ENCODE peak calls at places on chromosomes 13 and 19, in eight cellular contexts. One of them, this sample, is unnamed.

GRCh38 chr13:76148926-76149325 is 512.8 kb downstream of the LMO7 start:
- ATAC-seq in activated CD8-positive, alpha-beta memory T cell treated with anti-CD3 and anti-CD28 coated beads, Interleukin-2, amount 10 ng/mL, durations not matched to agents 7 days and 5 days: no peak
- ATAC-seq in stimulated activated memory B cell treated with anti-CD40 and anti-IgM and Interleukin-4, amounts not matched to agents 10 μg/mL and 1 μg/mL and 100 μg/mL, for 72 hours: no peak
- ATAC-seq in activated CD8-positive, alpha-beta T cell treated with anti-CD3 and anti-CD28 coated beads for 36 hours: no peak
- ATAC-seq in esophagus mucosa: no peak
- ATAC-seq in A549: no peak
- ATAC-seq in activated naive CD4-positive, alpha-beta T cell treated with anti-CD3 and anti-CD28 coated beads, Interleukin-2, amount 50 U/mL, for 72 hours: no peak
- ATAC-seq in Right ventricle myocardium inferior: no peak
- ATAC-seq in this sample: no peak

GRCh38 chr19:50830266-50831025 is 2.9 kb downstream of the KLK15 start:
- ATAC-seq in A549: peak; percentile 27
- ATAC-seq in stimulated activated memory B cell treated with anti-CD40 and anti-IgM and Interleukin-4, amounts not matched to agents 10 μg/mL and 1 μg/mL and 100 μg/mL, for 72 hours: peak; percentile 37
- ATAC-seq in esophagus mucosa: no peak
- ATAC-seq in activated CD8-positive, alpha-beta T cell treated with anti-CD3 and anti-CD28 coated beads for 36 hours: no peak
- ATAC-seq in Right ventricle myocardium inferior: no peak
- ATAC-seq in activated naive CD4-positive, alpha-beta T cell treated with anti-CD3 and anti-CD28 coated beads, Interleukin-2, amount 50 U/mL, for 72 hours: no peak
- ATAC-seq in activated CD8-positive, alpha-beta memory T cell treated with anti-CD3 and anti-CD28 coated beads, Interleukin-2, amount 10 ng/mL, durations not matched to agents 7 days and 5 days: no peak
- ATAC-seq in this sample: no peak

GRCh38 chr19:35220315-35220921 is 8.1 kb downstream of the FAM187B start:
- ATAC-seq in stimulated activated memory B cell treated with anti-CD40 and anti-IgM and Interleukin-4, amounts not matched to agents 10 μg/mL and 1 μg/mL and 100 μg/mL, for 72 hours: no peak
- ATAC-seq in activated naive CD4-positive, alpha-beta T cell treated with anti-CD3 and anti-CD28 coated beads, Interleukin-2, amount 50 U/mL, for 72 hours: no peak
- ATAC-seq in activated CD8-positive, alpha-beta T cell treated with anti-CD3 and anti-CD28 coated beads for 36 hours: no peak
- ATAC-seq in A549: no peak
- ATAC-seq in esophagus mucosa: no peak
- ATAC-seq in activated CD8-positive, alpha-beta memory T cell treated with anti-CD3 and anti-CD28 coated beads, Interleukin-2, amount 10 ng/mL, durations not matched to agents 7 days and 5 days: no peak
- ATAC-seq in Right ventricle myocardium inferior: no peak
- ATAC-seq in this sample: no peak

GRCh38 chr19:19081642-19082151 is 17.9 kb downstream of the SLC25A42 start:
- ATAC-seq in stimulated activated memory B cell treated with anti-CD40 and anti-IgM and Interleukin-4, amounts not matched to agents 10 μg/mL and 1 μg/mL and 100 μg/mL, for 72 hours: no peak
- ATAC-seq in A549: no peak
- ATAC-seq in activated CD8-positive, alpha-beta memory T cell treated with anti-CD3 and anti-CD28 coated beads, Interleukin-2, amount 10 ng/mL, durations not matched to agents 7 days and 5 days: no peak
- ATAC-seq in activated CD8-positive, alpha-beta T cell treated with anti-CD3 and anti-CD28 coated beads for 36 hours: no peak
- ATAC-seq in activated naive CD4-positive, alpha-beta T cell treated with anti-CD3 and anti-CD28 coated beads, Interleukin-2, amount 50 U/mL, for 72 hours: no peak
- ATAC-seq in esophagus mucosa: no peak
- ATAC-seq in Right ventricle myocardium inferior: peak; percentile 38
- ATAC-seq in this sample: no peak

GRCh38 chr13:21526707-21527454 is 67.8 kb upstream of the ZDHHC20 start:
- ATAC-seq in activated CD8-positive, alpha-beta T cell treated with anti-CD3 and anti-CD28 coated beads for 36 hours: no peak
- ATAC-seq in A549: no peak
- ATAC-seq in activated naive CD4-positive, alpha-beta T cell treated with anti-CD3 and anti-CD28 coated beads, Interleukin-2, amount 50 U/mL, for 72 hours: no peak
- ATAC-seq in stimulated activated memory B cell treated with anti-CD40 and anti-IgM and Interleukin-4, amounts not matched to agents 10 μg/mL and 1 μg/mL and 100 μg/mL, for 72 hours: no peak
- ATAC-seq in activated CD8-positive, alpha-beta memory T cell treated with anti-CD3 and anti-CD28 coated beads, Interleukin-2, amount 10 ng/mL, durations not matched to agents 7 days and 5 days: no peak
- ATAC-seq in esophagus mucosa: no peak
- ATAC-seq in Right ventricle myocardium inferior: no peak
- ATAC-seq in this sample: no peak

GRCh38 chr19:16566161-16566560 is 6.1 kb downstream of the SLC35E1 start:
- ATAC-seq in activated CD8-positive, alpha-beta memory T cell treated with anti-CD3 and anti-CD28 coated beads, Interleukin-2, amount 10 ng/mL, durations not matched to agents 7 days and 5 days: peak; percentile 99
- ATAC-seq in Right ventricle myocardium inferior: no peak
- ATAC-seq in A549: no peak
- ATAC-seq in activated CD8-positive, alpha-beta T cell treated with anti-CD3 and anti-CD28 coated beads for 36 hours: peak; percentile 95
- ATAC-seq in esophagus mucosa: peak; percentile 24
- ATAC-seq in activated naive CD4-positive, alpha-beta T cell treated with anti-CD3 and anti-CD28 coated beads, Interleukin-2, amount 50 U/mL, for 72 hours: peak; percentile 98
- ATAC-seq in stimulated activated memory B cell treated with anti-CD40 and anti-IgM and Interleukin-4, amounts not matched to agents 10 μg/mL and 1 μg/mL and 100 μg/mL, for 72 hours: peak; percentile 62
- ATAC-seq in this sample: peak; percentile 43

GRCh38 chr19:41328818-41329220 is 18.8 kb downstream of the CCDC97 start:
- ATAC-seq in activated naive CD4-positive, alpha-beta T cell treated with anti-CD3 and anti-CD28 coated beads, Interleukin-2, amount 50 U/mL, for 72 hours: no peak
- ATAC-seq in A549: no peak
- ATAC-seq in stimulated activated memory B cell treated with anti-CD40 and anti-IgM and Interleukin-4, amounts not matched to agents 10 μg/mL and 1 μg/mL and 100 μg/mL, for 72 hours: no peak
- ATAC-seq in activated CD8-positive, alpha-beta T cell treated with anti-CD3 and anti-CD28 coated beads for 36 hours: no peak
- ATAC-seq in esophagus mucosa: no peak
- ATAC-seq in Right ventricle myocardium inferior: peak; percentile 12
- ATAC-seq in activated CD8-positive, alpha-beta memory T cell treated with anti-CD3 and anti-CD28 coated beads, Interleukin-2, amount 10 ng/mL, durations not matched to agents 7 days and 5 days: no peak
- ATAC-seq in this sample: no peak

GRCh38 chr13:111031531-111031961 is 83.6 kb upstream of the ARHGEF7 start:
- ATAC-seq in Right ventricle myocardium inferior: no peak
- ATAC-seq in stimulated activated memory B cell treated with anti-CD40 and anti-IgM and Interleukin-4, amounts not matched to agents 10 μg/mL and 1 μg/mL and 100 μg/mL, for 72 hours: no peak
- ATAC-seq in A549: no peak
- ATAC-seq in activated CD8-positive, alpha-beta memory T cell treated with anti-CD3 and anti-CD28 coated beads, Interleukin-2, amount 10 ng/mL, durations not matched to agents 7 days and 5 days: peak; percentile 82
- ATAC-seq in activated naive CD4-positive, alpha-beta T cell treated with anti-CD3 and anti-CD28 coated beads, Interleukin-2, amount 50 U/mL, for 72 hours: peak; percentile 65
- ATAC-seq in esophagus mucosa: peak; percentile 38
- ATAC-seq in activated CD8-positive, alpha-beta T cell treated with anti-CD3 and anti-CD28 coated beads for 36 hours: peak; percentile 49
- ATAC-seq in this sample: no peak

GRCh38 chr13:93861818-93862217 is 617.7 kb downstream of the DCT start:
- ATAC-seq in stimulated activated memory B cell treated with anti-CD40 and anti-IgM and Interleukin-4, amounts not matched to agents 10 μg/mL and 1 μg/mL and 100 μg/mL, for 72 hours: no peak
- ATAC-seq in Right ventricle myocardium inferior: peak; percentile 50
- ATAC-seq in A549: peak; percentile 89
- ATAC-seq in esophagus mucosa: no peak
- ATAC-seq in activated CD8-positive, alpha-beta memory T cell treated with anti-CD3 and anti-CD28 coated beads, Interleukin-2, amount 10 ng/mL, durations not matched to agents 7 days and 5 days: no peak
- ATAC-seq in activated CD8-positive, alpha-beta T cell treated with anti-CD3 and anti-CD28 coated beads for 36 hours: no peak
- ATAC-seq in activated naive CD4-positive, alpha-beta T cell treated with anti-CD3 and anti-CD28 coated beads, Interleukin-2, amount 50 U/mL, for 72 hours: no peak
- ATAC-seq in this sample: no peak

GRCh38 chr19:33832633-33833032 is 36.0 kb downstream of the KCTD15 start:
- ATAC-seq in A549: no peak
- ATAC-seq in esophagus mucosa: no peak
- ATAC-seq in stimulated activated memory B cell treated with anti-CD40 and anti-IgM and Interleukin-4, amounts not matched to agents 10 μg/mL and 1 μg/mL and 100 μg/mL, for 72 hours: no peak
- ATAC-seq in activated CD8-positive, alpha-beta memory T cell treated with anti-CD3 and anti-CD28 coated beads, Interleukin-2, amount 10 ng/mL, durations not matched to agents 7 days and 5 days: no peak
- ATAC-seq in activated CD8-positive, alpha-beta T cell treated with anti-CD3 and anti-CD28 coated beads for 36 hours: no peak
- ATAC-seq in activated naive CD4-positive, alpha-beta T cell treated with anti-CD3 and anti-CD28 coated beads, Interleukin-2, amount 50 U/mL, for 72 hours: no peak
- ATAC-seq in Right ventricle myocardium inferior: no peak
- ATAC-seq in this sample: no peak

GRCh38 chr19:43726736-43727592 is 11.1 kb downstream of the IRGC start:
- ATAC-seq in esophagus mucosa: peak; percentile 25
- ATAC-seq in activated CD8-positive, alpha-beta T cell treated with anti-CD3 and anti-CD28 coated beads for 36 hours: no peak
- ATAC-seq in activated CD8-positive, alpha-beta memory T cell treated with anti-CD3 and anti-CD28 coated beads, Interleukin-2, amount 10 ng/mL, durations not matched to agents 7 days and 5 days: no peak
- ATAC-seq in Right ventricle myocardium inferior: peak; percentile 65
- ATAC-seq in A549: no peak
- ATAC-seq in activated naive CD4-positive, alpha-beta T cell treated with anti-CD3 and anti-CD28 coated beads, Interleukin-2, amount 50 U/mL, for 72 hours: no peak
- ATAC-seq in stimulated activated memory B cell treated with anti-CD40 and anti-IgM and Interleukin-4, amounts not matched to agents 10 μg/mL and 1 μg/mL and 100 μg/mL, for 72 hours: no peak
- ATAC-seq in this sample: no peak

GRCh38 chr19:16062789-16063188 is 13.5 kb upstream of the TPM4 start:
- ATAC-seq in esophagus mucosa: peak; percentile 30
- ATAC-seq in A549: peak; percentile 40
- ATAC-seq in activated naive CD4-positive, alpha-beta T cell treated with anti-CD3 and anti-CD28 coated beads, Interleukin-2, amount 50 U/mL, for 72 hours: no peak
- ATAC-seq in stimulated activated memory B cell treated with anti-CD40 and anti-IgM and Interleukin-4, amounts not matched to agents 10 μg/mL and 1 μg/mL and 100 μg/mL, for 72 hours: peak; percentile 68
- ATAC-seq in activated CD8-positive, alpha-beta memory T cell treated with anti-CD3 and anti-CD28 coated beads, Interleukin-2, amount 10 ng/mL, durations not matched to agents 7 days and 5 days: peak; percentile 48
- ATAC-seq in activated CD8-positive, alpha-beta T cell treated with anti-CD3 and anti-CD28 coated beads for 36 hours: peak; percentile 57
- ATAC-seq in Right ventricle myocardium inferior: no peak
- ATAC-seq in this sample: no peak

GRCh38 chr13:26486550-26486949 is 70.9 kb upstream of the WASF3 start:
- ATAC-seq in Right ventricle myocardium inferior: peak; percentile 95
- ATAC-seq in A549: no peak
- ATAC-seq in esophagus mucosa: no peak
- ATAC-seq in activated CD8-positive, alpha-beta memory T cell treated with anti-CD3 and anti-CD28 coated beads, Interleukin-2, amount 10 ng/mL, durations not matched to agents 7 days and 5 days: no peak
- ATAC-seq in activated CD8-positive, alpha-beta T cell treated with anti-CD3 and anti-CD28 coated beads for 36 hours: no peak
- ATAC-seq in stimulated activated memory B cell treated with anti-CD40 and anti-IgM and Interleukin-4, amounts not matched to agents 10 μg/mL and 1 μg/mL and 100 μg/mL, for 72 hours: no peak
- ATAC-seq in activated naive CD4-positive, alpha-beta T cell treated with anti-CD3 and anti-CD28 coated beads, Interleukin-2, amount 50 U/mL, for 72 hours: no peak
- ATAC-seq in this sample: no peak

GRCh38 chr13:106286811-106287210 is 248.7 kb downstream of the EFNB2 start:
- ATAC-seq in activated CD8-positive, alpha-beta T cell treated with anti-CD3 and anti-CD28 coated beads for 36 hours: no peak
- ATAC-seq in activated naive CD4-positive, alpha-beta T cell treated with anti-CD3 and anti-CD28 coated beads, Interleukin-2, amount 50 U/mL, for 72 hours: no peak
- ATAC-seq in Right ventricle myocardium inferior: no peak
- ATAC-seq in stimulated activated memory B cell treated with anti-CD40 and anti-IgM and Interleukin-4, amounts not matched to agents 10 μg/mL and 1 μg/mL and 100 μg/mL, for 72 hours: no peak
- ATAC-seq in A549: no peak
- ATAC-seq in esophagus mucosa: no peak
- ATAC-seq in activated CD8-positive, alpha-beta memory T cell treated with anti-CD3 and anti-CD28 coated beads, Interleukin-2, amount 10 ng/mL, durations not matched to agents 7 days and 5 days: no peak
- ATAC-seq in this sample: no peak

GRCh38 chr19:35248310-35249145 is at the start of gene LSR:
- ATAC-seq in Right ventricle myocardium inferior: peak; percentile 53
- ATAC-seq in A549: peak; percentile 58
- ATAC-seq in activated CD8-positive, alpha-beta memory T cell treated with anti-CD3 and anti-CD28 coated beads, Interleukin-2, amount 10 ng/mL, durations not matched to agents 7 days and 5 days: peak; percentile 93
- ATAC-seq in stimulated activated memory B cell treated with anti-CD40 and anti-IgM and Interleukin-4, amounts not matched to agents 10 μg/mL and 1 μg/mL and 100 μg/mL, for 72 hours: peak; percentile 96
- ATAC-seq in esophagus mucosa: peak; percentile 96
- ATAC-seq in activated naive CD4-positive, alpha-beta T cell treated with anti-CD3 and anti-CD28 coated beads, Interleukin-2, amount 50 U/mL, for 72 hours: peak; percentile 74
- ATAC-seq in activated CD8-positive, alpha-beta T cell treated with anti-CD3 and anti-CD28 coated beads for 36 hours: peak; percentile 95
- ATAC-seq in this sample: peak; percentile 76

GRCh38 chr19:12997967-12998940 is 3.0 kb downstream of the NFIX start:
- ATAC-seq in esophagus mucosa: no peak
- ATAC-seq in stimulated activated memory B cell treated with anti-CD40 and anti-IgM and Interleukin-4, amounts not matched to agents 10 μg/mL and 1 μg/mL and 100 μg/mL, for 72 hours: no peak
- ATAC-seq in Right ventricle myocardium inferior: no peak
- ATAC-seq in activated CD8-positive, alpha-beta memory T cell treated with anti-CD3 and anti-CD28 coated beads, Interleukin-2, amount 10 ng/mL, durations not matched to agents 7 days and 5 days: no peak
- ATAC-seq in A549: no peak
- ATAC-seq in activated naive CD4-positive, alpha-beta T cell treated with anti-CD3 and anti-CD28 coated beads, Interleukin-2, amount 50 U/mL, for 72 hours: no peak
- ATAC-seq in activated CD8-positive, alpha-beta T cell treated with anti-CD3 and anti-CD28 coated beads for 36 hours: no peak
- ATAC-seq in this sample: no peak

GRCh38 chr13:80462567-80462966 is 121.6 kb upstream of the SPRY2 start:
- ATAC-seq in activated CD8-positive, alpha-beta T cell treated with anti-CD3 and anti-CD28 coated beads for 36 hours: no peak
- ATAC-seq in activated naive CD4-positive, alpha-beta T cell treated with anti-CD3 and anti-CD28 coated beads, Interleukin-2, amount 50 U/mL, for 72 hours: no peak
- ATAC-seq in stimulated activated memory B cell treated with anti-CD40 and anti-IgM and Interleukin-4, amounts not matched to agents 10 μg/mL and 1 μg/mL and 100 μg/mL, for 72 hours: no peak
- ATAC-seq in A549: no peak
- ATAC-seq in esophagus mucosa: no peak
- ATAC-seq in Right ventricle myocardium inferior: no peak
- ATAC-seq in activated CD8-positive, alpha-beta memory T cell treated with anti-CD3 and anti-CD28 coated beads, Interleukin-2, amount 10 ng/mL, durations not matched to agents 7 days and 5 days: no peak
- ATAC-seq in this sample: no peak

GRCh38 chr19:49855676-49856573 is 5.0 kb downstream of the PTOV1 start:
- ATAC-seq in activated CD8-positive, alpha-beta memory T cell treated with anti-CD3 and anti-CD28 coated beads, Interleukin-2, amount 10 ng/mL, durations not matched to agents 7 days and 5 days: no peak
- ATAC-seq in activated naive CD4-positive, alpha-beta T cell treated with anti-CD3 and anti-CD28 coated beads, Interleukin-2, amount 50 U/mL, for 72 hours: peak; percentile 4
- ATAC-seq in stimulated activated memory B cell treated with anti-CD40 and anti-IgM and Interleukin-4, amounts not matched to agents 10 μg/mL and 1 μg/mL and 100 μg/mL, for 72 hours: no peak
- ATAC-seq in A549: peak; percentile 10
- ATAC-seq in activated CD8-positive, alpha-beta T cell treated with anti-CD3 and anti-CD28 coated beads for 36 hours: no peak
- ATAC-seq in esophagus mucosa: no peak
- ATAC-seq in Right ventricle myocardium inferior: no peak
- ATAC-seq in this sample: no peak

GRCh38 chr13:88294368-88294767 is 623.2 kb downstream of the SLITRK5 start:
- ATAC-seq in esophagus mucosa: no peak
- ATAC-seq in activated CD8-positive, alpha-beta memory T cell treated with anti-CD3 and anti-CD28 coated beads, Interleukin-2, amount 10 ng/mL, durations not matched to agents 7 days and 5 days: no peak
- ATAC-seq in activated CD8-positive, alpha-beta T cell treated with anti-CD3 and anti-CD28 coated beads for 36 hours: no peak
- ATAC-seq in stimulated activated memory B cell treated with anti-CD40 and anti-IgM and Interleukin-4, amounts not matched to agents 10 μg/mL and 1 μg/mL and 100 μg/mL, for 72 hours: no peak
- ATAC-seq in activated naive CD4-positive, alpha-beta T cell treated with anti-CD3 and anti-CD28 coated beads, Interleukin-2, amount 50 U/mL, for 72 hours: no peak
- ATAC-seq in A549: no peak
- ATAC-seq in Right ventricle myocardium inferior: no peak
- ATAC-seq in this sample: no peak

GRCh38 chr19:782195-783043 is 14.8 kb upstream of the PTBP1 start:
- ATAC-seq in activated CD8-positive, alpha-beta memory T cell treated with anti-CD3 and anti-CD28 coated beads, Interleukin-2, amount 10 ng/mL, durations not matched to agents 7 days and 5 days: no peak
- ATAC-seq in Right ventricle myocardium inferior: peak; percentile 20
- ATAC-seq in A549: peak; percentile 86
- ATAC-seq in stimulated activated memory B cell treated with anti-CD40 and anti-IgM and Interleukin-4, amounts not matched to agents 10 μg/mL and 1 μg/mL and 100 μg/mL, for 72 hours: no peak
- ATAC-seq in esophagus mucosa: no peak
- ATAC-seq in activated CD8-positive, alpha-beta T cell treated with anti-CD3 and anti-CD28 coated beads for 36 hours: no peak
- ATAC-seq in activated naive CD4-positive, alpha-beta T cell treated with anti-CD3 and anti-CD28 coated beads, Interleukin-2, amount 50 U/mL, for 72 hours: no peak
- ATAC-seq in this sample: peak; percentile 18

GRCh38 chr13:20995245-20995829 is 66.0 kb downstream of the LATS2 start:
- ATAC-seq in A549: peak; percentile 36
- ATAC-seq in stimulated activated memory B cell treated with anti-CD40 and anti-IgM and Interleukin-4, amounts not matched to agents 10 μg/mL and 1 μg/mL and 100 μg/mL, for 72 hours: no peak
- ATAC-seq in activated CD8-positive, alpha-beta T cell treated with anti-CD3 and anti-CD28 coated beads for 36 hours: no peak
- ATAC-seq in activated naive CD4-positive, alpha-beta T cell treated with anti-CD3 and anti-CD28 coated beads, Interleukin-2, amount 50 U/mL, for 72 hours: no peak
- ATAC-seq in esophagus mucosa: peak; percentile 19
- ATAC-seq in Right ventricle myocardium inferior: no peak
- ATAC-seq in activated CD8-positive, alpha-beta memory T cell treated with anti-CD3 and anti-CD28 coated beads, Interleukin-2, amount 10 ng/mL, durations not matched to agents 7 days and 5 days: no peak
- ATAC-seq in this sample: no peak

GRCh38 chr13:40982772-40983171 is 36.3 kb downstream of the ELF1 start:
- ATAC-seq in activated CD8-positive, alpha-beta T cell treated with anti-CD3 and anti-CD28 coated beads for 36 hours: peak; percentile 73
- ATAC-seq in Right ventricle myocardium inferior: peak; percentile 66
- ATAC-seq in esophagus mucosa: peak; percentile 66
- ATAC-seq in A549: no peak
- ATAC-seq in activated CD8-positive, alpha-beta memory T cell treated with anti-CD3 and anti-CD28 coated beads, Interleukin-2, amount 10 ng/mL, durations not matched to agents 7 days and 5 days: peak; percentile 64
- ATAC-seq in stimulated activated memory B cell treated with anti-CD40 and anti-IgM and Interleukin-4, amounts not matched to agents 10 μg/mL and 1 μg/mL and 100 μg/mL, for 72 hours: peak; percentile 89
- ATAC-seq in activated naive CD4-positive, alpha-beta T cell treated with anti-CD3 and anti-CD28 coated beads, Interleukin-2, amount 50 U/mL, for 72 hours: peak; percentile 61
- ATAC-seq in this sample: no peak

GRCh38 chr19:18128044-18128443 is 24.9 kb upstream of the PIK3R2 start:
- ATAC-seq in activated naive CD4-positive, alpha-beta T cell treated with anti-CD3 and anti-CD28 coated beads, Interleukin-2, amount 50 U/mL, for 72 hours: peak; percentile 70
- ATAC-seq in Right ventricle myocardium inferior: no peak
- ATAC-seq in esophagus mucosa: no peak
- ATAC-seq in activated CD8-positive, alpha-beta T cell treated with anti-CD3 and anti-CD28 coated beads for 36 hours: peak; percentile 71
- ATAC-seq in A549: no peak
- ATAC-seq in activated CD8-positive, alpha-beta memory T cell treated with anti-CD3 and anti-CD28 coated beads, Interleukin-2, amount 10 ng/mL, durations not matched to agents 7 days and 5 days: peak; percentile 90
- ATAC-seq in stimulated activated memory B cell treated with anti-CD40 and anti-IgM and Interleukin-4, amounts not matched to agents 10 μg/mL and 1 μg/mL and 100 μg/mL, for 72 hours: no peak
- ATAC-seq in this sample: no peak

GRCh38 chr19:38856813-38857212 is 7.0 kb upstream of the HNRNPL start:
- ATAC-seq in activated naive CD4-positive, alpha-beta T cell treated with anti-CD3 and anti-CD28 coated beads, Interleukin-2, amount 50 U/mL, for 72 hours: no peak
- ATAC-seq in stimulated activated memory B cell treated with anti-CD40 and anti-IgM and Interleukin-4, amounts not matched to agents 10 μg/mL and 1 μg/mL and 100 μg/mL, for 72 hours: no peak
- ATAC-seq in activated CD8-positive, alpha-beta memory T cell treated with anti-CD3 and anti-CD28 coated beads, Interleukin-2, amount 10 ng/mL, durations not matched to agents 7 days and 5 days: no peak
- ATAC-seq in A549: no peak
- ATAC-seq in esophagus mucosa: no peak
- ATAC-seq in activated CD8-positive, alpha-beta T cell treated with anti-CD3 and anti-CD28 coated beads for 36 hours: no peak
- ATAC-seq in Right ventricle myocardium inferior: no peak
- ATAC-seq in this sample: no peak

GRCh38 chr13:30872685-30873443 is 33.2 kb upstream of the MEDAG start:
- ATAC-seq in activated naive CD4-positive, alpha-beta T cell treated with anti-CD3 and anti-CD28 coated beads, Interleukin-2, amount 50 U/mL, for 72 hours: no peak
- ATAC-seq in Right ventricle myocardium inferior: no peak
- ATAC-seq in activated CD8-positive, alpha-beta memory T cell treated with anti-CD3 and anti-CD28 coated beads, Interleukin-2, amount 10 ng/mL, durations not matched to agents 7 days and 5 days: no peak
- ATAC-seq in esophagus mucosa: no peak
- ATAC-seq in stimulated activated memory B cell treated with anti-CD40 and anti-IgM and Interleukin-4, amounts not matched to agents 10 μg/mL and 1 μg/mL and 100 μg/mL, for 72 hours: no peak
- ATAC-seq in activated CD8-positive, alpha-beta T cell treated with anti-CD3 and anti-CD28 coated beads for 36 hours: no peak
- ATAC-seq in A549: no peak
- ATAC-seq in this sample: no peak

GRCh38 chr13:95150555-95150954 is 150.7 kb downstream of the ABCC4 start:
- ATAC-seq in A549: peak; percentile 41
- ATAC-seq in activated CD8-positive, alpha-beta memory T cell treated with anti-CD3 and anti-CD28 coated beads, Interleukin-2, amount 10 ng/mL, durations not matched to agents 7 days and 5 days: no peak
- ATAC-seq in activated CD8-positive, alpha-beta T cell treated with anti-CD3 and anti-CD28 coated beads for 36 hours: no peak
- ATAC-seq in activated naive CD4-positive, alpha-beta T cell treated with anti-CD3 and anti-CD28 coated beads, Interleukin-2, amount 50 U/mL, for 72 hours: no peak
- ATAC-seq in esophagus mucosa: no peak
- ATAC-seq in stimulated activated memory B cell treated with anti-CD40 and anti-IgM and Interleukin-4, amounts not matched to agents 10 μg/mL and 1 μg/mL and 100 μg/mL, for 72 hours: no peak
- ATAC-seq in Right ventricle myocardium inferior: no peak
- ATAC-seq in this sample: no peak

GRCh38 chr13:109397285-109397684 is 389.1 kb downstream of the IRS2 start:
- ATAC-seq in stimulated activated memory B cell treated with anti-CD40 and anti-IgM and Interleukin-4, amounts not matched to agents 10 μg/mL and 1 μg/mL and 100 μg/mL, for 72 hours: no peak
- ATAC-seq in Right ventricle myocardium inferior: no peak
- ATAC-seq in esophagus mucosa: no peak
- ATAC-seq in A549: no peak
- ATAC-seq in activated CD8-positive, alpha-beta memory T cell treated with anti-CD3 and anti-CD28 coated beads, Interleukin-2, amount 10 ng/mL, durations not matched to agents 7 days and 5 days: no peak
- ATAC-seq in activated CD8-positive, alpha-beta T cell treated with anti-CD3 and anti-CD28 coated beads for 36 hours: no peak
- ATAC-seq in activated naive CD4-positive, alpha-beta T cell treated with anti-CD3 and anti-CD28 coated beads, Interleukin-2, amount 50 U/mL, for 72 hours: no peak
- ATAC-seq in this sample: no peak

This sample was measured in gastroesophageal sphincter.